ENCODE peak calls at places on chromosomes 1 and 21, in ten cellular contexts. One of them, this sample, is unnamed.
A peak's percentile ranks its signal among the peaks of the same experiment; 100 is the strongest.

GRCh38 chr1:225498539-225499135 is 70.8 kb upstream of the LBR start:
- DNase-seq in endothelial cell: no peak
- DNase-seq in left lung: no peak
- DNase-seq in hepatic stellate cell: no peak
- DNase-seq in GM12891: no peak
- DNase-seq in stimulated activated CD8-positive, alpha-beta memory T cell treated with anti-CD3 and anti-CD28 coated beads, Interleukin-7, amount 100 ng/mL, for 1 hour: no peak
- DNase-seq in astrocyte: peak; percentile 49
- DNase-seq in stromal cell of bone marrow: peak; percentile 43
- DNase-seq in Ammon's horn: no peak
- DNase-seq in head of caudate nucleus: no peak
- DNase-seq in this sample: no peak

GRCh38 chr1:117512728-117513321 is 93.0 kb upstream of the TENT5C start:
- DNase-seq in endothelial cell: no peak
- DNase-seq in left lung: no peak
- DNase-seq in hepatic stellate cell: no peak
- DNase-seq in GM12891: no peak
- DNase-seq in stimulated activated CD8-positive, alpha-beta memory T cell treated with anti-CD3 and anti-CD28 coated beads, Interleukin-7, amount 100 ng/mL, for 1 hour: no peak
- DNase-seq in astrocyte: no peak
- DNase-seq in stromal cell of bone marrow: peak; percentile 10
- DNase-seq in Ammon's horn: no peak
- DNase-seq in head of caudate nucleus: no peak
- DNase-seq in this sample: no peak

GRCh38 chr21:15285567-15285966 is 220.8 kb upstream of the NRIP1 start:
- DNase-seq in endothelial cell: no peak
- DNase-seq in left lung: no peak
- DNase-seq in hepatic stellate cell: no peak
- DNase-seq in GM12891: no peak
- DNase-seq in stimulated activated CD8-positive, alpha-beta memory T cell treated with anti-CD3 and anti-CD28 coated beads, Interleukin-7, amount 100 ng/mL, for 1 hour: no peak
- DNase-seq in astrocyte: no peak
- DNase-seq in stromal cell of bone marrow: no peak
- DNase-seq in Ammon's horn: no peak
- DNase-seq in head of caudate nucleus: no peak
- DNase-seq in this sample: no peak

GRCh38 chr1:110561631-110562030 is 42.7 kb upstream of the KCNA10 start:
- DNase-seq in endothelial cell: no peak
- DNase-seq in left lung: no peak
- DNase-seq in hepatic stellate cell: no peak
- DNase-seq in GM12891: no peak
- DNase-seq in stimulated activated CD8-positive, alpha-beta memory T cell treated with anti-CD3 and anti-CD28 coated beads, Interleukin-7, amount 100 ng/mL, for 1 hour: no peak
- DNase-seq in astrocyte: no peak
- DNase-seq in stromal cell of bone marrow: no peak
- DNase-seq in Ammon's horn: no peak
- DNase-seq in head of caudate nucleus: no peak
- DNase-seq in this sample: no peak

GRCh38 chr1:212315907-212316306 is 30.7 kb downstream of the PPP2R5A start:
- DNase-seq in endothelial cell: peak; percentile 5
- DNase-seq in left lung: no peak
- DNase-seq in hepatic stellate cell: no peak
- DNase-seq in GM12891: no peak
- DNase-seq in stimulated activated CD8-positive, alpha-beta memory T cell treated with anti-CD3 and anti-CD28 coated beads, Interleukin-7, amount 100 ng/mL, for 1 hour: no peak
- DNase-seq in astrocyte: no peak
- DNase-seq in stromal cell of bone marrow: peak; percentile 12
- DNase-seq in Ammon's horn: peak; percentile 26
- DNase-seq in head of caudate nucleus: no peak
- DNase-seq in this sample: no peak

GRCh38 chr1:223654083-223654482 is 11.4 kb downstream of the CAPN8 start:
- DNase-seq in endothelial cell: no peak
- DNase-seq in left lung: no peak
- DNase-seq in hepatic stellate cell: no peak
- DNase-seq in GM12891: no peak
- DNase-seq in stimulated activated CD8-positive, alpha-beta memory T cell treated with anti-CD3 and anti-CD28 coated beads, Interleukin-7, amount 100 ng/mL, for 1 hour: no peak
- DNase-seq in astrocyte: no peak
- DNase-seq in stromal cell of bone marrow: no peak
- DNase-seq in Ammon's horn: no peak
- DNase-seq in head of caudate nucleus: no peak
- DNase-seq in this sample: no peak

GRCh38 chr1:180863158-180863775 is 49.4 kb upstream of the KIAA1614 start:
- DNase-seq in endothelial cell: peak; percentile 44
- DNase-seq in left lung: no peak
- DNase-seq in hepatic stellate cell: peak; percentile 18
- DNase-seq in GM12891: no peak
- DNase-seq in stimulated activated CD8-positive, alpha-beta memory T cell treated with anti-CD3 and anti-CD28 coated beads, Interleukin-7, amount 100 ng/mL, for 1 hour: no peak
- DNase-seq in astrocyte: peak; percentile 36
- DNase-seq in stromal cell of bone marrow: peak; percentile 36
- DNase-seq in Ammon's horn: peak; percentile 58
- DNase-seq in head of caudate nucleus: no peak
- DNase-seq in this sample: no peak

GRCh38 chr1:2546515-2547209 is 9.5 kb upstream of the TNFRSF14 start:
- DNase-seq in endothelial cell: peak; percentile 67
- DNase-seq in left lung: peak; percentile 94
- DNase-seq in hepatic stellate cell: peak; percentile 93
- DNase-seq in GM12891: peak; percentile 90
- DNase-seq in stimulated activated CD8-positive, alpha-beta memory T cell treated with anti-CD3 and anti-CD28 coated beads, Interleukin-7, amount 100 ng/mL, for 1 hour: peak; percentile 53
- DNase-seq in astrocyte: peak; percentile 52
- DNase-seq in stromal cell of bone marrow: peak; percentile 51
- DNase-seq in Ammon's horn: peak; percentile 82
- DNase-seq in head of caudate nucleus: peak; percentile 45
- DNase-seq in this sample: peak; percentile 94

GRCh38 chr1:226131639-226132038 is 54.9 kb downstream of the ACBD3 start:
- DNase-seq in endothelial cell: no peak
- DNase-seq in left lung: no peak
- DNase-seq in hepatic stellate cell: no peak
- DNase-seq in GM12891: no peak
- DNase-seq in stimulated activated CD8-positive, alpha-beta memory T cell treated with anti-CD3 and anti-CD28 coated beads, Interleukin-7, amount 100 ng/mL, for 1 hour: no peak
- DNase-seq in astrocyte: no peak
- DNase-seq in stromal cell of bone marrow: no peak
- DNase-seq in Ammon's horn: no peak
- DNase-seq in head of caudate nucleus: no peak
- DNase-seq in this sample: no peak

GRCh38 chr1:13864760-13865159 is 164.8 kb downstream of the PRDM2 start:
- DNase-seq in endothelial cell: no peak
- DNase-seq in left lung: peak; percentile 37
- DNase-seq in hepatic stellate cell: no peak
- DNase-seq in GM12891: no peak
- DNase-seq in stimulated activated CD8-positive, alpha-beta memory T cell treated with anti-CD3 and anti-CD28 coated beads, Interleukin-7, amount 100 ng/mL, for 1 hour: no peak
- DNase-seq in astrocyte: no peak
- DNase-seq in stromal cell of bone marrow: peak; percentile 40
- DNase-seq in Ammon's horn: no peak
- DNase-seq in head of caudate nucleus: no peak
- DNase-seq in this sample: no peak

GRCh38 chr1:202084791-202085681 is 37.7 kb upstream of the GPR37L1 start:
- DNase-seq in endothelial cell: no peak
- DNase-seq in left lung: no peak
- DNase-seq in hepatic stellate cell: no peak
- DNase-seq in GM12891: no peak
- DNase-seq in stimulated activated CD8-positive, alpha-beta memory T cell treated with anti-CD3 and anti-CD28 coated beads, Interleukin-7, amount 100 ng/mL, for 1 hour: no peak
- DNase-seq in astrocyte: no peak
- DNase-seq in stromal cell of bone marrow: no peak
- DNase-seq in Ammon's horn: peak; percentile 94
- DNase-seq in head of caudate nucleus: peak; percentile 88
- DNase-seq in this sample: no peak

GRCh38 chr1:25210728-25211127 is 21.6 kb downstream of the SYF2 start:
- DNase-seq in endothelial cell: no peak
- DNase-seq in left lung: no peak
- DNase-seq in hepatic stellate cell: no peak
- DNase-seq in GM12891: no peak
- DNase-seq in stimulated activated CD8-positive, alpha-beta memory T cell treated with anti-CD3 and anti-CD28 coated beads, Interleukin-7, amount 100 ng/mL, for 1 hour: no peak
- DNase-seq in astrocyte: no peak
- DNase-seq in stromal cell of bone marrow: no peak
- DNase-seq in Ammon's horn: no peak
- DNase-seq in head of caudate nucleus: no peak
- DNase-seq in this sample: no peak

GRCh38 chr21:46227811-46228344 is 696 bp downstream of the LSS start:
- DNase-seq in endothelial cell: no peak
- DNase-seq in left lung: no peak
- DNase-seq in hepatic stellate cell: no peak
- DNase-seq in GM12891: no peak
- DNase-seq in stimulated activated CD8-positive, alpha-beta memory T cell treated with anti-CD3 and anti-CD28 coated beads, Interleukin-7, amount 100 ng/mL, for 1 hour: no peak
- DNase-seq in astrocyte: no peak
- DNase-seq in stromal cell of bone marrow: no peak
- DNase-seq in Ammon's horn: no peak
- DNase-seq in head of caudate nucleus: no peak
- DNase-seq in this sample: no peak

GRCh38 chr1:244963231-244963826 is 99.0 kb upstream of the HNRNPU start:
- DNase-seq in endothelial cell: no peak
- DNase-seq in left lung: no peak
- DNase-seq in hepatic stellate cell: no peak
- DNase-seq in GM12891: no peak
- DNase-seq in stimulated activated CD8-positive, alpha-beta memory T cell treated with anti-CD3 and anti-CD28 coated beads, Interleukin-7, amount 100 ng/mL, for 1 hour: no peak
- DNase-seq in astrocyte: peak; percentile 6
- DNase-seq in stromal cell of bone marrow: no peak
- DNase-seq in Ammon's horn: no peak
- DNase-seq in head of caudate nucleus: no peak
- DNase-seq in this sample: no peak

GRCh38 chr1:198118136-198118535 is 38.7 kb upstream of the NEK7 start:
- DNase-seq in endothelial cell: no peak
- DNase-seq in left lung: peak; percentile 37
- DNase-seq in hepatic stellate cell: peak; percentile 50
- DNase-seq in GM12891: no peak
- DNase-seq in stimulated activated CD8-positive, alpha-beta memory T cell treated with anti-CD3 and anti-CD28 coated beads, Interleukin-7, amount 100 ng/mL, for 1 hour: no peak
- DNase-seq in astrocyte: peak; percentile 98
- DNase-seq in stromal cell of bone marrow: peak; percentile 97
- DNase-seq in Ammon's horn: peak; percentile 10
- DNase-seq in head of caudate nucleus: no peak
- DNase-seq in this sample: peak; percentile 87

GRCh38 chr21:37032877-37033471 is 26.5 kb downstream of the RIPPLY3 start:
- DNase-seq in endothelial cell: no peak
- DNase-seq in left lung: no peak
- DNase-seq in hepatic stellate cell: peak; percentile 50
- DNase-seq in GM12891: no peak
- DNase-seq in stimulated activated CD8-positive, alpha-beta memory T cell treated with anti-CD3 and anti-CD28 coated beads, Interleukin-7, amount 100 ng/mL, for 1 hour: no peak
- DNase-seq in astrocyte: peak; percentile 67
- DNase-seq in stromal cell of bone marrow: peak; percentile 52
- DNase-seq in Ammon's horn: peak; percentile 60
- DNase-seq in head of caudate nucleus: no peak
- DNase-seq in this sample: no peak

GRCh38 chr21:44517175-44517899 is 22.7 kb downstream of the KRTAP10-1 start:
- DNase-seq in endothelial cell: no peak
- DNase-seq in left lung: no peak
- DNase-seq in hepatic stellate cell: no peak
- DNase-seq in GM12891: no peak
- DNase-seq in stimulated activated CD8-positive, alpha-beta memory T cell treated with anti-CD3 and anti-CD28 coated beads, Interleukin-7, amount 100 ng/mL, for 1 hour: no peak
- DNase-seq in astrocyte: no peak
- DNase-seq in stromal cell of bone marrow: no peak
- DNase-seq in Ammon's horn: no peak
- DNase-seq in head of caudate nucleus: no peak
- DNase-seq in this sample: peak; percentile 69